ENCODE peak calls at places on chromosomes 6 and 20, in five cellular contexts. One of them, this sample, is unnamed.

GRCh38 chr6:44074383-44075136 is 52.7 kb downstream of the MRPL14 start:
- DNase-seq in bronchial epithelial cell: peak; percentile 66
- DNase-seq in activated T-cell treated with anti-CD3 and anti-CD28 coated beads, Interleukin-2, amount 50 U/mL, for 72 hours: peak; percentile 73
- DNase-seq in IMR-90: peak; percentile 87
- DNase-seq in stimulated activated CD4-positive, alpha-beta T cell treated with anti-CD3 and anti-CD28 coated beads, Interleukin-1b, Interleukin-23, amount 100 ng/mL, for 1 hour: peak; percentile 43
- DNase-seq in this sample: peak; percentile 83

GRCh38 chr6:147752686-147753418 is 244.4 kb downstream of the SAMD5 start:
- DNase-seq in bronchial epithelial cell: no peak
- DNase-seq in activated T-cell treated with anti-CD3 and anti-CD28 coated beads, Interleukin-2, amount 50 U/mL, for 72 hours: no peak
- DNase-seq in IMR-90: peak; percentile 9
- DNase-seq in stimulated activated CD4-positive, alpha-beta T cell treated with anti-CD3 and anti-CD28 coated beads, Interleukin-1b, Interleukin-23, amount 100 ng/mL, for 1 hour: no peak
- DNase-seq in this sample: no peak

GRCh38 chr20:32972181-32973076 is 31.8 kb downstream of the SUN5 start:
- DNase-seq in bronchial epithelial cell: no peak
- DNase-seq in activated T-cell treated with anti-CD3 and anti-CD28 coated beads, Interleukin-2, amount 50 U/mL, for 72 hours: peak; percentile 82
- DNase-seq in IMR-90: no peak
- DNase-seq in stimulated activated CD4-positive, alpha-beta T cell treated with anti-CD3 and anti-CD28 coated beads, Interleukin-1b, Interleukin-23, amount 100 ng/mL, for 1 hour: peak; percentile 40
- DNase-seq in this sample: no peak

GRCh38 chr6:101666256-101666655 is 272.7 kb downstream of the GRIK2 start:
- DNase-seq in bronchial epithelial cell: peak; percentile 96
- DNase-seq in activated T-cell treated with anti-CD3 and anti-CD28 coated beads, Interleukin-2, amount 50 U/mL, for 72 hours: no peak
- DNase-seq in IMR-90: peak; percentile 80
- DNase-seq in stimulated activated CD4-positive, alpha-beta T cell treated with anti-CD3 and anti-CD28 coated beads, Interleukin-1b, Interleukin-23, amount 100 ng/mL, for 1 hour: no peak
- DNase-seq in this sample: peak; percentile 96

GRCh38 chr20:24118781-24119175 is 130.2 kb upstream of the GGTLC1 start:
- DNase-seq in bronchial epithelial cell: peak; percentile 54
- DNase-seq in activated T-cell treated with anti-CD3 and anti-CD28 coated beads, Interleukin-2, amount 50 U/mL, for 72 hours: no peak
- DNase-seq in IMR-90: no peak
- DNase-seq in stimulated activated CD4-positive, alpha-beta T cell treated with anti-CD3 and anti-CD28 coated beads, Interleukin-1b, Interleukin-23, amount 100 ng/mL, for 1 hour: no peak
- DNase-seq in this sample: no peak

GRCh38 chr6:33886673-33887144 is 82.9 kb upstream of the MLN start:
- DNase-seq in bronchial epithelial cell: peak; percentile 13
- DNase-seq in activated T-cell treated with anti-CD3 and anti-CD28 coated beads, Interleukin-2, amount 50 U/mL, for 72 hours: no peak
- DNase-seq in IMR-90: peak; percentile 41
- DNase-seq in stimulated activated CD4-positive, alpha-beta T cell treated with anti-CD3 and anti-CD28 coated beads, Interleukin-1b, Interleukin-23, amount 100 ng/mL, for 1 hour: no peak
- DNase-seq in this sample: no peak

GRCh38 chr6:31187780-31188194 is 17.3 kb upstream of the POU5F1 start:
- DNase-seq in bronchial epithelial cell: peak; percentile 57
- DNase-seq in activated T-cell treated with anti-CD3 and anti-CD28 coated beads, Interleukin-2, amount 50 U/mL, for 72 hours: no peak
- DNase-seq in IMR-90: no peak
- DNase-seq in stimulated activated CD4-positive, alpha-beta T cell treated with anti-CD3 and anti-CD28 coated beads, Interleukin-1b, Interleukin-23, amount 100 ng/mL, for 1 hour: no peak
- DNase-seq in this sample: no peak

GRCh38 chr20:46057856-46058655 is 29.0 kb downstream of the SLC12A5 start:
- DNase-seq in bronchial epithelial cell: peak; percentile 26
- DNase-seq in activated T-cell treated with anti-CD3 and anti-CD28 coated beads, Interleukin-2, amount 50 U/mL, for 72 hours: no peak
- DNase-seq in IMR-90: peak; percentile 47
- DNase-seq in stimulated activated CD4-positive, alpha-beta T cell treated with anti-CD3 and anti-CD28 coated beads, Interleukin-1b, Interleukin-23, amount 100 ng/mL, for 1 hour: no peak
- DNase-seq in this sample: no peak

GRCh38 chr20:48970681-48971370 is 49.3 kb downstream of the ARFGEF2 start:
- DNase-seq in bronchial epithelial cell: no peak
- DNase-seq in activated T-cell treated with anti-CD3 and anti-CD28 coated beads, Interleukin-2, amount 50 U/mL, for 72 hours: no peak
- DNase-seq in IMR-90: no peak
- DNase-seq in stimulated activated CD4-positive, alpha-beta T cell treated with anti-CD3 and anti-CD28 coated beads, Interleukin-1b, Interleukin-23, amount 100 ng/mL, for 1 hour: no peak
- DNase-seq in this sample: no peak

GRCh38 chr6:123805921-123806320 is 2.3 kb downstream of the NKAIN2 start:
- DNase-seq in bronchial epithelial cell: no peak
- DNase-seq in activated T-cell treated with anti-CD3 and anti-CD28 coated beads, Interleukin-2, amount 50 U/mL, for 72 hours: no peak
- DNase-seq in IMR-90: no peak
- DNase-seq in stimulated activated CD4-positive, alpha-beta T cell treated with anti-CD3 and anti-CD28 coated beads, Interleukin-1b, Interleukin-23, amount 100 ng/mL, for 1 hour: no peak
- DNase-seq in this sample: no peak

GRCh38 chr6:169839029-169839481 is 87.6 kb downstream of the ERMARD start:
- DNase-seq in bronchial epithelial cell: no peak
- DNase-seq in activated T-cell treated with anti-CD3 and anti-CD28 coated beads, Interleukin-2, amount 50 U/mL, for 72 hours: no peak
- DNase-seq in IMR-90: no peak
- DNase-seq in stimulated activated CD4-positive, alpha-beta T cell treated with anti-CD3 and anti-CD28 coated beads, Interleukin-1b, Interleukin-23, amount 100 ng/mL, for 1 hour: no peak
- DNase-seq in this sample: no peak

GRCh38 chr20:34627458-34627857 is 49.4 kb downstream of the PIGU start:
- DNase-seq in bronchial epithelial cell: no peak
- DNase-seq in activated T-cell treated with anti-CD3 and anti-CD28 coated beads, Interleukin-2, amount 50 U/mL, for 72 hours: no peak
- DNase-seq in IMR-90: no peak
- DNase-seq in stimulated activated CD4-positive, alpha-beta T cell treated with anti-CD3 and anti-CD28 coated beads, Interleukin-1b, Interleukin-23, amount 100 ng/mL, for 1 hour: no peak
- DNase-seq in this sample: no peak

GRCh38 chr6:38552136-38552535 is 87.6 kb downstream of the BTBD9 start:
- DNase-seq in bronchial epithelial cell: no peak
- DNase-seq in activated T-cell treated with anti-CD3 and anti-CD28 coated beads, Interleukin-2, amount 50 U/mL, for 72 hours: no peak
- DNase-seq in IMR-90: no peak
- DNase-seq in stimulated activated CD4-positive, alpha-beta T cell treated with anti-CD3 and anti-CD28 coated beads, Interleukin-1b, Interleukin-23, amount 100 ng/mL, for 1 hour: no peak
- DNase-seq in this sample: no peak

GRCh38 chr6:70413829-70414494 is 654 bp downstream of the FAM135A start:
- DNase-seq in bronchial epithelial cell: peak; percentile 21
- DNase-seq in activated T-cell treated with anti-CD3 and anti-CD28 coated beads, Interleukin-2, amount 50 U/mL, for 72 hours: peak; percentile 13
- DNase-seq in IMR-90: no peak
- DNase-seq in stimulated activated CD4-positive, alpha-beta T cell treated with anti-CD3 and anti-CD28 coated beads, Interleukin-1b, Interleukin-23, amount 100 ng/mL, for 1 hour: no peak
- DNase-seq in this sample: peak; percentile 36

GRCh38 chr6:119201486-119201885 is 123.0 kb upstream of the FAM184A start:
- DNase-seq in bronchial epithelial cell: no peak
- DNase-seq in activated T-cell treated with anti-CD3 and anti-CD28 coated beads, Interleukin-2, amount 50 U/mL, for 72 hours: no peak
- DNase-seq in IMR-90: no peak
- DNase-seq in stimulated activated CD4-positive, alpha-beta T cell treated with anti-CD3 and anti-CD28 coated beads, Interleukin-1b, Interleukin-23, amount 100 ng/mL, for 1 hour: no peak
- DNase-seq in this sample: no peak

GRCh38 chr20:48238326-48238725 is 453.0 kb upstream of the SULF2 start:
- DNase-seq in bronchial epithelial cell: peak; percentile 4
- DNase-seq in activated T-cell treated with anti-CD3 and anti-CD28 coated beads, Interleukin-2, amount 50 U/mL, for 72 hours: no peak
- DNase-seq in IMR-90: peak; percentile 54
- DNase-seq in stimulated activated CD4-positive, alpha-beta T cell treated with anti-CD3 and anti-CD28 coated beads, Interleukin-1b, Interleukin-23, amount 100 ng/mL, for 1 hour: no peak
- DNase-seq in this sample: peak; percentile 57

This sample was measured in mammary epithelial cell.